ENCODE peak calls at places on chromosomes 2 and 18, in seven cellular contexts. D is mucosa of descending colon, R is lower leg skin, Z is brain microvascular endothelial cell, B is epithelial cell of esophagus, Y is astrocyte of the cerebellum, N is spleen. W is an unnamed sample.

GRCh38 chr2:164439885-164440284 is 181.4 kb downstream of the GRB14 start:
- DNase-seq in D (no peak), Y (no peak), Z (no peak), B (no peak), N (no peak), R (no peak), W (no peak)

GRCh38 chr18:74623047-74623816 is 25.6 kb downstream of the ZNF407 start:
- DNase-seq in R (no peak), N (no peak), D (no peak), B (peak), Y (no peak), Z (no peak), W (no peak)

GRCh38 chr2:54520687-54521086 is 64.6 kb downstream of the SPTBN1 start:
- DNase-seq in N (no peak), B (peak), D (no peak), Y (peak), R (no peak), Z (peak), W (peak)

GRCh38 chr2:127646487-127647241 is 711 bp downstream of the GPR17 start:
- DNase-seq in R (no peak), Y (no peak), N (peak), B (no peak), D (peak), Z (no peak), W (no peak)

GRCh38 chr2:58266211-58266610 is 25.1 kb upstream of the FANCL start:
- DNase-seq in N (no peak), Z (no peak), R (no peak), Y (no peak), D (no peak), B (no peak), W (no peak)

GRCh38 chr2:2743164-2743571 is 412.1 kb upstream of the MYT1L start:
- DNase-seq in D (no peak), R (no peak), Z (peak), N (peak), B (peak), Y (peak), W (no peak)

GRCh38 chr2:70977605-70978205 is 725 bp upstream of the ANKRD53 start:
- DNase-seq in Z (peak), B (peak), Y (peak), D (no peak), N (peak), R (peak), W (no peak)

GRCh38 chr2:241984271-241984655 is 114.7 kb downstream of the RTP5 start:
- DNase-seq in Z (no peak), D (no peak), R (no peak), N (peak), B (no peak), Y (no peak), W (no peak)

GRCh38 chr2:167192833-167193232 is 304.6 kb downstream of the XIRP2 start:
- DNase-seq in D (no peak), B (no peak), N (no peak), Y (no peak), Z (no peak), R (no peak), W (no peak)

GRCh38 chr2:46460991-46461715 is 18.2 kb upstream of the TMEM247 start:
- DNase-seq in Z (peak), N (peak), B (peak), R (peak), Y (peak), D (peak), W (no peak)

GRCh38 chr2:43391877-43392214 is 165.4 kb upstream of the ZFP36L2 start:
- DNase-seq in B (no peak), N (no peak), Z (no peak), R (no peak), Y (no peak), D (no peak), W (no peak)

GRCh38 chr2:28395334-28396061 is 2.8 kb downstream of the FOSL2 start:
- DNase-seq in Z (no peak), D (peak), B (peak), N (no peak), Y (no peak), R (peak), W (no peak)

GRCh38 chr2:37324786-37325624 is at the start of gene PRKD3:
- DNase-seq in N (no peak), Z (peak), R (peak), B (peak), Y (no peak), D (peak), W (no peak)

GRCh38 chr2:144114761-144115160 is 405.2 kb downstream of the ZEB2 start:
- DNase-seq in Z (peak), D (no peak), B (no peak), R (no peak), Y (no peak), N (no peak), W (no peak)

GRCh38 chr2:216732334-216732733 is 37.0 kb upstream of the IGFBP5 start:
- DNase-seq in Y (no peak), R (no peak), Z (no peak), B (no peak), N (no peak), D (no peak), W (no peak)

GRCh38 chr2:142557391-142557790 is 320.1 kb upstream of the KYNU start:
- DNase-seq in N (no peak), Z (peak), D (no peak), B (no peak), R (no peak), Y (no peak), W (no peak)

GRCh38 chr18:46439037-46439436 is 218.0 kb downstream of the LOXHD1 start:
- DNase-seq in Z (no peak), N (no peak), B (no peak), D (no peak), R (peak), Y (no peak), W (no peak)

GRCh38 chr2:240626531-240627300 is 1.4 kb downstream of the GPR35 start:
- DNase-seq in Z (no peak), Y (no peak), D (peak), R (peak), N (peak), B (no peak), W (no peak)

GRCh38 chr2:61471905-61472805 is 1.3 kb upstream of the USP34 start:
- DNase-seq in R (no peak), D (no peak), Z (peak), N (no peak), Y (no peak), B (peak), W (peak)

GRCh38 chr2:222861411-222862067 is 703 bp downstream of the ACSL3 start:
- DNase-seq in Z (no peak), Y (no peak), R (peak), B (peak), D (peak), N (peak), W (no peak)

GRCh38 chr2:240362216-240362755 is 73.2 kb upstream of the GPC1 start:
- DNase-seq in Z (no peak), R (no peak), N (peak), D (peak), Y (no peak), B (no peak), W (no peak)

GRCh38 chr18:3245853-3246635 is 1.6 kb upstream of the MYL12A start:
- DNase-seq in Z (peak), D (peak), B (peak), R (peak), N (peak), Y (no peak), W (peak)

GRCh38 chr18:45090526-45091140 is 409.9 kb downstream of the SETBP1 start:
- DNase-seq in Z (no peak), N (no peak), B (no peak), Y (no peak), D (no peak), R (no peak), W (no peak)

GRCh38 chr2:178152033-178152432 is 39.8 kb downstream of the RBM45 start:
- DNase-seq in Z (no peak), N (no peak), B (no peak), R (no peak), D (no peak), Y (no peak), W (no peak)

GRCh38 chr2:165277295-165277694 is 38.1 kb downstream of the SCN2A start:
- DNase-seq in B (no peak), Y (peak), Z (no peak), N (no peak), R (no peak), D (no peak), W (peak)

GRCh38 chr2:71630110-71630967 is 177.0 kb downstream of the DYSF start:
- DNase-seq in Z (no peak), D (no peak), Y (no peak), N (no peak), B (no peak), R (no peak), W (no peak)

GRCh38 chr2:184072470-184072869 is 525.9 kb upstream of the ZNF804A start:
- DNase-seq in B (no peak), Z (no peak), D (no peak), Y (no peak), R (no peak), N (no peak), W (no peak)

GRCh38 chr2:189298038-189298437 is 118.5 kb upstream of the COL5A2 start:
- DNase-seq in Z (no peak), R (no peak), Y (no peak), N (no peak), D (no peak), B (no peak), W (no peak)

GRCh38 chr2:121080013-121080772 is 204.8 kb downstream of the TFCP2L1 start:
- DNase-seq in D (no peak), N (no peak), R (no peak), B (peak), Z (peak), Y (peak), W (peak)

GRCh38 chr2:25557179-25558036 is 116.0 kb downstream of the DTNB start:
- DNase-seq in Z (no peak), Y (no peak), B (no peak), R (no peak), D (no peak), N (no peak), W (no peak)

GRCh38 chr2:174590928-174591648 is 6.5 kb downstream of the WIPF1 start:
- DNase-seq in N (no peak), R (no peak), D (no peak), Y (no peak), Z (no peak), B (no peak), W (no peak)

GRCh38 chr18:50857694-50858093 is 21.2 kb upstream of the ME2 start:
- DNase-seq in D (no peak), B (no peak), R (no peak), N (no peak), Y (no peak), Z (no peak), W (no peak)

GRCh38 chr2:168422584-168422983 is 33.5 kb upstream of the CERS6 start:
- DNase-seq in Z (no peak), Y (no peak), B (no peak), D (no peak), R (no peak), N (no peak), W (no peak)

GRCh38 chr2:194352505-194352904 is 1304.5 kb upstream of the SLC39A10 start:
- DNase-seq in D (no peak), Y (no peak), R (no peak), N (no peak), B (no peak), Z (no peak), W (no peak)

GRCh38 chr18:77129150-77129551 is 3.4 kb downstream of the MBP start:
- DNase-seq in B (peak), Z (peak), N (no peak), D (peak), R (peak), Y (peak), W (no peak)

GRCh38 chr2:156206355-156206754 is 126.2 kb downstream of the NR4A2 start:
- DNase-seq in Z (no peak), N (no peak), B (no peak), D (no peak), R (no peak), Y (no peak), W (no peak)
- H3K4me3 ChIP-seq in Z (no peak), N (no peak), B (no peak), D (no peak), R (no peak), Y (no peak), W (no peak)

DNA sequence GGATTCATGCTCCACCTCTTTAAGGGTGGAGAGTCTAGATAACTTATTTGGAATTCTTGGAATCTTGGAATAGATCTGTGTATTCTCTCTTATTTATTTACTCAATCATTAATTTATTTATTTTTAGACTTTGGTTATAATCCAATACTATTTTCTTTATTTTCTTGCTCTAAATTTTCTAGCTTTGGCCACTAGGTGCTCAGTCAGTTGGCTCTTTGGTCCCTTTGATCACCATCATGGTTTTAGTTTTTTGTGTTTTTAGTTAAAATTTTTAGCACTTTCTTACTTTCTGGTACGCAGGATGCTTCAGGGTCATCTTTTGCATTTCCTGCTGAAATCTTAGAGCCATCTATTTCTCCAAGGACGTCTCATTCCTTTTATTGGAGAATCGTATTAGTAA is 5.2 kb upstream of the PLEK start:
- DNase-seq in R (no peak), Y (no peak), B (no peak), N (no peak), Z (no peak), D (no peak), W (no peak)
- TF ChIP-seq CTCF in R (no peak), Y (peak), B (no peak), N (no peak), Z (peak), D (no peak), W (peak)

GRCh38 chr2:231482806-231483391 is 18.6 kb upstream of the NCL start:
- DNase-seq in R (peak), B (peak), N (peak), D (peak), Z (peak), Y (no peak), W (no peak)

GRCh38 chr2:231480781-231481180 is 16.5 kb upstream of the NCL start:
- DNase-seq in Y (no peak), D (no peak), N (peak), R (no peak), B (no peak), Z (no peak), W (no peak)

GRCh38 chr2:231487197-231487596 is 22.9 kb upstream of the NCL start:
- DNase-seq in D (no peak), R (peak), Y (no peak), Z (no peak), B (no peak), N (no peak), W (no peak)

GRCh38 chr2:231479455-231479854 is 15.2 kb upstream of the NCL start:
- DNase-seq in R (no peak), Y (no peak), B (no peak), Z (no peak), N (no peak), D (no peak), W (no peak)

DNA sequence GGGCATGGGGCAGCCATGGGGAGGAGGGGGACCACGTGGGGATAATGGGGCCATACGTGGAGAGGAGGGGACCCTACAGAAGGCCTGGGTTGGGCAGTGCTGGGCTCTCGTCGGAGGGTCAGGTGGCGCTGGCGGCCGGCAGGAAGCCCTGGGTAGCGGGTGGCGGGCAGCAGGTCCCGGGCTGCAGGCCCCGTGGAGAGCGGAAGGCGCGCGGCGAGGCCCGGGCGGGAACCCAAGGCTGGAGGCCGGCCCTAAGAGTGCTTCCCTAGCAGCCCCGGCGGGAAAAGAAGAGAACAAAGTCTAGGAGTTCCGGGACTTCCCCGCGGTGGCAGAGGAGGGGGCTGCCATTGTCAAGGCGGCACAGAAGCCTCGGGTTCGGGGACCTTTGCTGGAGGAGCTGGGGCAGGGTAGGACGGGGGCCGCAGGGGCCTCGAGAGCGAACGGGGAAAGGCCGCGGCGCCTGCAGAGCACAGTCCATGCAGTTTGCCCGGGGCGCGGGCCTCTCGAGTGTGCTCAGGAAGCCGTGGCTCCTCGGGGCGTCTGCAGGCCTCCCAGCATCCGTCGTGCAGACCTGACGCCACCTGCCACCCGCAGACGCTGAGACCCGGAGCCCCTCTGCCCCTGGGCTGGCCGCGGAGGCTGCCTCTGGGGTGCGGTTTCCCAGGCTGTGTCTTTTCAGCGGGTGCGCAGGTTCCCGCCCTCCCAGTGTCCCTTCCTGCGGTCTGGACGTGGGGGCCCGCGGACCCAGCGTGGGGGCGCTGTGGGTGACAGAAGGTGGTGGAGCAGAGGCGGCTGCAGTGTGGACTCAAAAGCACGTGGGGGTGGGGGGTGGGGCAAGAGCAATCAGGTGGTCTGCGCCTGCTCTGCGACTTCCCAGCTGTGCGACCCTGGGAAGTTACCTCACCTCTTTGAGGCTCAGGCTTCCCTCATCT is 19.4 kb upstream of the NCL start:
- DNase-seq in D (peak), Z (no peak), R (no peak), Y (no peak), N (peak), B (peak), W (no peak)
- H3K4me3 ChIP-seq in D (no peak), Z (peak), R (peak), Y (no peak), N (peak), B (peak), W (peak)

GRCh38 chr2:203815541-203815898 is 52.1 kb upstream of the CTLA4 start:
- DNase-seq in Y (no peak), Z (no peak), B (no peak), D (no peak), N (no peak), R (no peak), W (no peak)

GRCh38 chr2:203812294-203813221 is 55.0 kb upstream of the CTLA4 start:
- DNase-seq in D (no peak), N (no peak), R (no peak), B (no peak), Y (no peak), Z (no peak), W (no peak)

GRCh38 chr2:203817147-203817546 is 50.4 kb upstream of the CTLA4 start:
- DNase-seq in B (no peak), R (no peak), Z (no peak), D (no peak), N (no peak), Y (no peak), W (no peak)

GRCh38 chr2:203813684-203814083 is 53.9 kb upstream of the CTLA4 start:
- DNase-seq in Z (no peak), N (no peak), D (no peak), B (no peak), R (no peak), Y (no peak), W (no peak)

DNA sequence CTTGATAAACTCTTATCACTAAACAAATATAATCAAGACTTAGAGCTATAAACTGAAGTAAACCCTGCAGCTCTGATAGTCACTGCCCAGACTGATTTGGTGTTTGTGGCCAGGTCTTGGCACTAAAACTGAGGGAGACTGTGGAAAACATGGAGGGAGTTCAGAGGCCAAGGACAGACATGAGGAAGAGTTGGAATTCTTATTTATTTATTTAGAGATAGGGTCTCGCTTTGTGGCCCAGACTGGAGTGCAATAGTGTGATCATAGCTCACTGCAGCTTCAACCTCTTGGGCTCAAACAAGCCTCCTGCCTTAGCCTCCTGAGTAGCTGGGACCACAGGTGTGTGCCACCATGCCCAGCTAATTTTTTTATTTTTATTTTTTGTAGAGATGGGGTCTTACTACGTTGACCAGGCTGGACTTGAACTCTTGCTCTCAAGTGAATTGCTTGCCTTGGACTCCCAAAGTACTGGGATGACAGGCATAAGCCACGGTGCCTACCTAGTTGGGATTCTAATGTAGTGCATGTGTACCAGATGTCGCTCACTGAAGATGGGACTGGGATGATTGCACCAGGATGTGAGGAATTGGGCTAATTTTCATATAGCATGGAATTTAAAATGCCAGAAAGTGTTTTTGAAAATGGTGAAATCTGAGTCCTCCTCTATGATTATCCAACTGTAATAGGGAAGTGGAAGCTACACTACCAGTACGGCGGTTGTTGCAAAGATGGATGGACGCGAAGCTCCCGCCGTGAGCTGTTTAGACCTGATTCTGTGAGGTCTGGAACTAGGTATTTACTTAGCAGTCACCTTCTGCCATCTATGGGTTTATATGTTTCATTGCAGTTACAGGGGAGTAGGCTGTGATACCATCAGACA is 52.7 kb upstream of the CTLA4 start:
- DNase-seq in Z (peak), D (peak), Y (peak), B (peak), R (no peak), N (peak), W (peak)
- TF ChIP-seq CTCF in Z (peak), D (peak), Y (peak), B (peak), R (peak), N (peak), W (peak)